ENCODE peak calls at places on chromosome 16, in five cellular contexts. X, D, J, Q and K are unnamed samples.

GRCh38 chr16:54425681-54426549 is 139.3 kb upstream of the IRX3 start:
- DNase-seq in X (no peak), D (no peak), J (no peak), Q (no peak), K (no peak)

GRCh38 chr16:57426356-57426755 is 20.8 kb downstream of the CIAPIN1 start:
- DNase-seq in X (no peak), D (no peak), J (peak; percentile 16), Q (no peak), K (no peak)

GRCh38 chr16:72066747-72067146 is 3.7 kb downstream of the HPR start:
- DNase-seq in X (no peak), D (no peak), J (no peak), Q (no peak), K (no peak)

GRCh38 chr16:72128701-72129100 is 35.1 kb downstream of the DHX38 start:
- DNase-seq in X (no peak), D (no peak), J (no peak), Q (no peak), K (peak; percentile 23)

GRCh38 chr16:3578121-3578520 is 918 bp upstream of the NLRC3 start:
- DNase-seq in X (no peak), D (no peak), J (no peak), Q (no peak), K (no peak)

GRCh38 chr16:23131841-23132576 is 17.2 kb downstream of the USP31 start:
- DNase-seq in X (no peak), D (no peak), J (no peak), Q (no peak), K (no peak)

GRCh38 chr16:84628226-84628731 is 10.4 kb upstream of the COTL1 start:
- DNase-seq in X (no peak), D (peak; percentile 23), J (no peak), Q (no peak), K (no peak)

GRCh38 chr16:53744449-53744848 is 40.5 kb downstream of the FTO start:
- DNase-seq in X (no peak), D (no peak), J (no peak), Q (no peak), K (no peak)

GRCh38 chr16:14014284-14014625 is 56.9 kb upstream of the MRTFB start:
- DNase-seq in X (no peak), D (no peak), J (no peak), Q (no peak), K (no peak)

GRCh38 chr16:14015461-14015860 is 55.7 kb upstream of the MRTFB start:
- DNase-seq in X (no peak), D (no peak), J (no peak), Q (no peak), K (no peak)

GRCh38 chr16:14015017-14015416 is 56.1 kb upstream of the MRTFB start:
- DNase-seq in X (no peak), D (no peak), J (no peak), Q (no peak), K (no peak)

GRCh38 chr16:14013571-14014283 is 57.4 kb upstream of the MRTFB start:
- DNase-seq in X (no peak), D (no peak), J (no peak), Q (peak; percentile 75), K (no peak)

DNA sequence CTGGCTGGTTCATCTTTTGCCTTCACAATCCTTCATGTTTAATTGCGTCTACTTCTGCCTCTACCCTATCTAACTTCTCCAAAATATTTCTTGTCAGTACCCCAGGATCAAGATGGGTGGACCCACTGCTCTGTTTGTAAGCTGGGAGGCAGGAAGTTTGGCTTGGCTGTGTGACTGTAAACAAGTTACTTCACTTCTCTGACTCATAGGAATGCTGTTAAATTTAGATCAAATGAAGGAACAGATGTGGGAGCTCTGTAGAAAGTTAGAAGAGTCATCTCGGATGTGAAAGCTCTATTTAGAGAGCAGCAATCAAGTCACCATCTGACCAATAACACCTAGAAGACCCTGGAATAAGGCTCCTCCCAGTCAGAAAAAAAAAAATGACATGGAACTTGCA is 55.2 kb upstream of the MRTFB start:
- DNase-seq in X (no peak), D (no peak), J (no peak), Q (peak; percentile 72), K (no peak)
- H3K4me3 ChIP-seq in X (peak overlapping the region; percentile 51), D (no peak overlapping the region), J (no peak overlapping the region), Q (peak overlapping the region; percentile 24), K (peak overlapping the region; percentile 33)

GRCh38 chr16:29862383-29862883 is 593 bp downstream of the CDIPT start:
- DNase-seq in X (peak; percentile 24), D (peak; percentile 67), J (peak; percentile 34), Q (no peak), K (no peak)
- TF ChIP-seq CTCF in X (no peak), D (no peak), J (no peak), Q (no peak), K (no peak)

DNA sequence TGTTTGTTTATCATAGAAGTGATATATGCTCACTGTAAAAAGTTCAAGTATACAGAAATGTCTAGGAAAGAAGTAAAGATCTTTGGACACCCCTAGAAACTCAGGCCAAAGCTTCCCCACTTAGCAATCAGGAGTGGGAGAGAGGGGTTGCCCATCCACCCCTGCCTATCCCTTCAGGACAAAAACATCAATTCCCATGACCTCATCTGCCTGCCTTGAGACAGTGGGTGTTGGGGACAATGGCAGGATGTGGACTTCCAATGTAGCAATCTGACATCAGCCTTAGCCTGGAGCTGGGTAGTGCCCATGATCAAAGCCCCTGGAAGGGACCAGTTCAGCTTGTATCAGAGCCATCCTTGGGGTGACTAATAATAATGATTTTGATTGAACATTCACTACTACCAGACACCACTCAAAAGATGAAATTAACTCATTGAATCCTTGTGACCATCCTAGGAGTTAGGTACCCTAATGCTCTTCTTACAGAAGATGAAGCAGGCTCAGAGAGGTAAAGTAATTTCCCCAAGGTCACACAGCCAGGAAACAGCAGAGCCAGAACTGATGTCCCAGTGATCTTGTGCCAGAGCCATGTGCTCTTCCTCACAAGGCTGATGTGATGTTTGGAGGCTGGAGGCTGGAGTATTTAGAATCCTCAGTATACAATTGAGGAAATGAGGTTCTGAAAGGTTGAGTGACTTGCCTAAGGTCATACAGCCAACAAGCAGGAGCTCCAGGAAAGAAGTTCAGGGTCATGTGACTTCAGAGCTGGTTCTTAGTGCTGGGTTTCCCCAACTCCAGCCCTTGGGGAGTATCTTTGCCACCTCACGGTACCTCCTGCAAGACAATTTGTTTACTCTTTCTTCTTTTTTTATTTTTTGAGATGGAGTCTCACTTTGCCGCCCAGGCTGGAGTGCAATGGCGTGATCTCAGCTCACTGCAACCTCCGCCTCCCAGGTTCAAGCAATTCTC is 18.3 kb downstream of the ITPRIPL2 start:
- DNase-seq in X (no peak), D (no peak), J (no peak), Q (no peak), K (no peak)
- H3K4me1 ChIP-seq in X (peaks cover 70% of the 10 kb centered on the region), D (no peaks in the 10 kb centered on the region), J (peaks cover 48% of the 10 kb centered on the region), Q (peaks cover 34% of the 10 kb centered on the region), K (peaks cover 55% of the 10 kb centered on the region)

GRCh38 chr16:4617880-4618279 is 3.2 kb upstream of the UBALD1 start:
- DNase-seq in X (no peak), D (no peak), J (no peak), Q (no peak), K (no peak)
- H3K4me3 ChIP-seq in X (no peak overlapping the region), D (no peak overlapping the region), J (no peak overlapping the region), Q (no peak overlapping the region), K (no peak overlapping the region)